ENCODE peak calls at places on chromosomes 13 and 19, in five cellular contexts. One of them, this sample, is unnamed.

GRCh38 chr13:40588101-40588500 is 78.3 kb downstream of the FOXO1 start:
- DNase-seq in HCT116: no peak
- DNase-seq in upper lobe of left lung: no peak
- DNase-seq in K562: no peak
- DNase-seq in suprapubic skin: no peak
- DNase-seq in this sample: peak; percentile 42

GRCh38 chr19:54506079-54506478 is 3.4 kb downstream of the LAIR2 start:
- DNase-seq in suprapubic skin: no peak
- DNase-seq in HCT116: no peak
- DNase-seq in K562: no peak
- DNase-seq in upper lobe of left lung: no peak
- DNase-seq in this sample: no peak

GRCh38 chr19:29417048-29417447 is 108.7 kb upstream of the VSTM2B start:
- DNase-seq in HCT116: no peak
- DNase-seq in upper lobe of left lung: no peak
- DNase-seq in suprapubic skin: no peak
- DNase-seq in K562: no peak
- DNase-seq in this sample: no peak

GRCh38 chr19:49340069-49340864 is 5.1 kb downstream of the CD37 start:
- DNase-seq in K562: peak; percentile 76
- DNase-seq in HCT116: no peak
- DNase-seq in suprapubic skin: peak; percentile 86
- DNase-seq in upper lobe of left lung: peak; percentile 94
- DNase-seq in this sample: peak; percentile 39

GRCh38 chr19:13961826-13962737 is 9.8 kb downstream of the DCAF15 start:
- DNase-seq in K562: no peak
- DNase-seq in upper lobe of left lung: peak; percentile 84
- DNase-seq in HCT116: no peak
- DNase-seq in suprapubic skin: no peak
- DNase-seq in this sample: no peak

GRCh38 chr19:7368456-7368855 is 19.7 kb downstream of the ARHGEF18 start:
- DNase-seq in suprapubic skin: no peak
- DNase-seq in HCT116: no peak
- DNase-seq in upper lobe of left lung: no peak
- DNase-seq in K562: no peak
- DNase-seq in this sample: no peak

GRCh38 chr13:86085890-86086289 is 286.7 kb upstream of the SLITRK6 start:
- DNase-seq in HCT116: no peak
- DNase-seq in upper lobe of left lung: no peak
- DNase-seq in K562: no peak
- DNase-seq in suprapubic skin: no peak
- DNase-seq in this sample: no peak

GRCh38 chr19:7461841-7462629 is 26.8 kb downstream of the PEX11G start:
- DNase-seq in suprapubic skin: no peak
- DNase-seq in K562: no peak
- DNase-seq in upper lobe of left lung: peak; percentile 60
- DNase-seq in HCT116: no peak
- DNase-seq in this sample: no peak

GRCh38 chr13:110307697-110308376 is 753 bp downstream of the COL4A2 start:
- DNase-seq in K562: no peak
- DNase-seq in HCT116: no peak
- DNase-seq in upper lobe of left lung: peak; percentile 86
- DNase-seq in suprapubic skin: no peak
- DNase-seq in this sample: no peak

GRCh38 chr13:71605744-71606143 is 261.3 kb downstream of the DACH1 start:
- DNase-seq in suprapubic skin: no peak
- DNase-seq in HCT116: no peak
- DNase-seq in K562: no peak
- DNase-seq in upper lobe of left lung: no peak
- DNase-seq in this sample: no peak

GRCh38 chr13:39779337-39780270 is 124.1 kb downstream of the COG6 start:
- DNase-seq in upper lobe of left lung: no peak
- DNase-seq in HCT116: no peak
- DNase-seq in K562: no peak
- DNase-seq in suprapubic skin: no peak
- DNase-seq in this sample: no peak

GRCh38 chr13:45826741-45827140 is 24.8 kb downstream of the SIAH3 start:
- DNase-seq in upper lobe of left lung: no peak
- DNase-seq in HCT116: no peak
- DNase-seq in suprapubic skin: no peak
- DNase-seq in K562: no peak
- DNase-seq in this sample: no peak

GRCh38 chr13:112752711-112753541 is 63.1 kb downstream of the ATP11A start:
- DNase-seq in HCT116: no peak
- DNase-seq in suprapubic skin: no peak
- DNase-seq in upper lobe of left lung: no peak
- DNase-seq in K562: no peak
- DNase-seq in this sample: no peak

GRCh38 chr19:5949792-5950305 is 28.1 kb downstream of the RANBP3 start:
- DNase-seq in HCT116: no peak
- DNase-seq in K562: no peak
- DNase-seq in suprapubic skin: no peak
- DNase-seq in upper lobe of left lung: no peak
- DNase-seq in this sample: no peak

GRCh38 chr19:38850976-38851621 is 1.3 kb upstream of the HNRNPL start:
- DNase-seq in HCT116: no peak
- DNase-seq in suprapubic skin: no peak
- DNase-seq in upper lobe of left lung: peak; percentile 76
- DNase-seq in K562: peak; percentile 80
- DNase-seq in this sample: no peak

GRCh38 chr19:19094513-19094912 is 30.7 kb downstream of the SLC25A42 start:
- DNase-seq in suprapubic skin: no peak
- DNase-seq in HCT116: no peak
- DNase-seq in upper lobe of left lung: no peak
- DNase-seq in K562: no peak
- DNase-seq in this sample: no peak

GRCh38 chr19:22882797-22883196 is 50.7 kb downstream of the ZNF723 start:
- DNase-seq in HCT116: peak; percentile 3
- DNase-seq in suprapubic skin: no peak
- DNase-seq in K562: peak; percentile 34
- DNase-seq in upper lobe of left lung: no peak
- DNase-seq in this sample: no peak

GRCh38 chr13:84845875-84846619 is 953.2 kb downstream of the SLITRK6 start:
- DNase-seq in HCT116: no peak
- DNase-seq in K562: no peak
- DNase-seq in suprapubic skin: no peak
- DNase-seq in upper lobe of left lung: no peak
- DNase-seq in this sample: no peak

GRCh38 chr19:37979547-37980082 is 72.6 kb downstream of the SIPA1L3 start:
- DNase-seq in suprapubic skin: no peak
- DNase-seq in upper lobe of left lung: peak; percentile 84
- DNase-seq in K562: no peak
- DNase-seq in HCT116: no peak
- DNase-seq in this sample: no peak

GRCh38 chr13:102901615-102902305 is 55.9 kb downstream of the ERCC5 start:
- DNase-seq in suprapubic skin: no peak
- DNase-seq in HCT116: no peak
- DNase-seq in K562: no peak
- DNase-seq in upper lobe of left lung: no peak
- DNase-seq in this sample: no peak

GRCh38 chr13:98791611-98792010 is 39.1 kb upstream of the SLC15A1 start:
- DNase-seq in suprapubic skin: no peak
- DNase-seq in K562: no peak
- DNase-seq in upper lobe of left lung: no peak
- DNase-seq in HCT116: no peak
- DNase-seq in this sample: no peak

DNA sequence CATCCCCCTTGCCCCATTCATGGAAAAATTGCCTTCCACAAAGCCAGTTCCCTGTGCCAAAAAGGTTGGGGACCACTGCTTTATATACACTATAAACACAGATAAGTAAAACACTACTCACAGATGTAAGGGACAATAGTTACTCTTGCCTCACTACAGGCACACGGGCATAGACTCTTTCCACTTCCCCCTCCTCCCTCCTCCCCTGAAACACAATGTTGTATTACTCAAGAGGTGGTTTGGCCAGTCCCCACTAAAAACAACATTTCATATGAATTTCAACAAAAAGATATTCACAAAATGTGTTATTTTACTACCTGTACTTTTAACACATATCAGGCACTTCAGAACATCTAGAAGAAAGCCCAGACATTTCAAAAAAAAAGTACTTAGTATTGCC is 45.1 kb downstream of the EPSTI1 start:
- DNase-seq in suprapubic skin: no peak
- DNase-seq in K562: no peak
- DNase-seq in HCT116: no peak
- DNase-seq in upper lobe of left lung: no peak
- DNase-seq in this sample: no peak
- H3K4me1 ChIP-seq in suprapubic skin: no peaks in the 10 kb centered on the region
- H3K4me1 ChIP-seq in K562: no peaks in the 10 kb centered on the region
- H3K4me1 ChIP-seq in HCT116: no peaks in the 10 kb centered on the region
- H3K4me1 ChIP-seq in upper lobe of left lung: no peaks in the 10 kb centered on the region
- H3K4me1 ChIP-seq in this sample: no peaks in the 10 kb centered on the region

GRCh38 chr19:10718205-10719196 is 622 bp downstream of the DNM2 start:
- DNase-seq in suprapubic skin: peak; percentile 82
- DNase-seq in K562: peak; percentile 59
- DNase-seq in HCT116: no peak
- DNase-seq in upper lobe of left lung: peak; percentile 94
- DNase-seq in this sample: no peak

GRCh38 chr19:10717054-10717355 is 874 bp upstream of the DNM2 start:
- DNase-seq in suprapubic skin: no peak
- DNase-seq in K562: no peak
- DNase-seq in HCT116: no peak
- DNase-seq in upper lobe of left lung: no peak
- DNase-seq in this sample: no peak

GRCh38 chr19:10719466-10719961 is 1.6 kb downstream of the DNM2 start:
- DNase-seq in suprapubic skin: no peak
- DNase-seq in upper lobe of left lung: no peak
- DNase-seq in K562: peak; percentile 88
- DNase-seq in HCT116: no peak
- DNase-seq in this sample: no peak

GRCh38 chr19:10720607-10721125 is 2.8 kb downstream of the DNM2 start:
- DNase-seq in suprapubic skin: no peak
- DNase-seq in K562: no peak
- DNase-seq in upper lobe of left lung: no peak
- DNase-seq in HCT116: no peak
- DNase-seq in this sample: no peak

DNA sequence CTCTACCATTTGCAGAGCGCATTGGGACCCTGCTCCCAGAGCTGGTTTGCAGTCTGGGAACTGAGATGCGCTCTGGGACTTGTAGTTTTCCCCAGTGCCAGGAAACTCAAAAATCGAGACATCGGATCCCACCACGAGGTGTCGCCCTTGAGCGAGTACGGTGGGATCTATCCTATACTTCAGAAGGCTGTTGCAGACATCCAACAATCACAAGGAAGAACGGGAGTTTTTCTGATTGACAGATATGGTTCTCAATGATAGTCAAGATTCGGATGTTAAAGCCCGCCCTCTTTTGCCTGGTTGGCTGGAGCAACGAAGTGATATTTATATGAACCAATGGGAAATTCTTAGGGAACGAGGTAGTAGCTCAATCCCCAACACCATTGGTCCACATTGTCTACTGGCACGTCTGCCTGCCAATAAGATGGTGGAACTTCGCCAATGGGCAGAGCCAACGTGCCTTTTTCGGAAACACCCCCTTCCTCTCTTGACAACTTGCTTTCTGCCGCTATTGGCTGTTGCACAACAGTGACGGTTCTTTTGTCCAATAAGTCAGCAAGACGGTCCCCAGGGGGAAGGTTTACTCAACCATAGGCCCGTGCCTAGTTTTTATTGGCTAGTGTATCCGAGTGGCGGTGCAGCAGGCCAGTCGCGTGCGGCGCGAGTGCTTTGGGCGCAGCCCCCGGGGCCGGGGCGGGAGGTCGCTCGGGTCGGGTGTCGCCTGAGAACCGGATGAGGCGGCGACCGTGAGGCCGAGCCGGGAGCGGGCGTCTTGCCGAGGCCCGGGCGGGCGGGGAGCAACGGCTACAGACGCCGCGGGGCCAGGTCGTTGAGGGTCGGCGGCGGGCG is at the start of gene DNM2:
- DNase-seq in K562: peak; percentile 100
- DNase-seq in suprapubic skin: peak; percentile 99
- DNase-seq in upper lobe of left lung: peak; percentile 100
- DNase-seq in HCT116: peak; percentile 100
- DNase-seq in this sample: peak; percentile 100
- TF ChIP-seq POLR2AphosphoS5 in K562: peak; percentile 56
- TF ChIP-seq POLR2AphosphoS5 in suprapubic skin: peak; percentile 61
- TF ChIP-seq POLR2AphosphoS5 in upper lobe of left lung: peak; percentile 75
- TF ChIP-seq POLR2AphosphoS5 in HCT116: peak; percentile 79
- TF ChIP-seq POLR2AphosphoS5 in this sample: peak; percentile 77

DNA sequence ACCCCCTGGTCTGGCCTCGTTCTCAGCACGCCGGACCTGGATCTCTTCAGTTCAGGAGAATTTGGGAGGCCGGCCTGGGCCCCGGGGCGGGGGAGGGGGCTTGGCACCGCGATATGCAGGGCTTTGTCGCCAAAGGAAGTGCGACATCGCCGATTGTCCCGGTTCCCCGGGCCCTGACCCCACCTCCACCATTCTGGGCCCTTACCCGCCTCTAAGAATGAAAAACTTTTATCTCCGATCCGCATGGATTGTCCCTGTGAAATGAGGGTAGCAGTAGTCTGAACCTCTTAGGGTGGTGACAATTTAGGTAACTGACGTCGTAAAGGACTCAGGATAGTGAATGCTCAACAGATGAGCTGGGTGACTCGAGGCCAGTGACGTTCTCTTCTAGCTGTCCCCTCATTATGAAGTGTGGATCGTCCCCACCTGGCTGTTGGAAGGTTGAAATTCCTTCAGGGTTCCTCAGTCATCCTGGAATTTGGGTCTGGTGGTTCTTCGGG is 649 bp downstream of the DDA1 start:
- DNase-seq in suprapubic skin: no peak
- DNase-seq in upper lobe of left lung: peak; percentile 85
- DNase-seq in HCT116: no peak
- DNase-seq in K562: no peak
- DNase-seq in this sample: no peak
- H3K4me1 ChIP-seq in suprapubic skin: peaks cover 50% of the 10 kb centered on the region
- H3K4me1 ChIP-seq in upper lobe of left lung: peaks cover 44% of the 10 kb centered on the region
- H3K4me1 ChIP-seq in HCT116: peaks cover 41% of the 10 kb centered on the region
- H3K4me1 ChIP-seq in K562: peaks cover 18% of the 10 kb centered on the region
- H3K4me1 ChIP-seq in this sample: peaks cover 72% of the 10 kb centered on the region

GRCh38 chr19:3109491-3109890 is 15.3 kb downstream of the GNA11 start:
- DNase-seq in upper lobe of left lung: peak; percentile 61
- DNase-seq in HCT116: no peak
- DNase-seq in K562: no peak
- DNase-seq in suprapubic skin: no peak
- DNase-seq in this sample: no peak

GRCh38 chr19:3107658-3108057 is 13.5 kb downstream of the GNA11 start:
- DNase-seq in HCT116: no peak
- DNase-seq in suprapubic skin: no peak
- DNase-seq in upper lobe of left lung: no peak
- DNase-seq in K562: no peak
- DNase-seq in this sample: no peak

GRCh38 chr19:3110126-3110825 is 16.1 kb downstream of the GNA11 start:
- DNase-seq in upper lobe of left lung: peak; percentile 82
- DNase-seq in HCT116: no peak
- DNase-seq in K562: no peak
- DNase-seq in suprapubic skin: no peak
- DNase-seq in this sample: no peak

GRCh38 chr19:3106509-3107141 is 12.5 kb downstream of the GNA11 start:
- DNase-seq in suprapubic skin: no peak
- DNase-seq in upper lobe of left lung: no peak
- DNase-seq in HCT116: no peak
- DNase-seq in K562: no peak
- DNase-seq in this sample: no peak

GRCh38 chr19:3108775-3109174 is 14.6 kb downstream of the GNA11 start:
- DNase-seq in suprapubic skin: no peak
- DNase-seq in upper lobe of left lung: peak; percentile 33
- DNase-seq in HCT116: no peak
- DNase-seq in K562: peak; percentile 84
- DNase-seq in this sample: no peak
- TF ChIP-seq POLR2AphosphoS5 in suprapubic skin: no peak
- TF ChIP-seq POLR2AphosphoS5 in upper lobe of left lung: no peak
- TF ChIP-seq POLR2AphosphoS5 in HCT116: no peak
- TF ChIP-seq POLR2AphosphoS5 in K562: no peak
- TF ChIP-seq POLR2AphosphoS5 in this sample: no peak